ENCODE peak calls at places on chromosomes 5 and 9, in six cellular contexts. R is anterior cingulate cortex, X is EL, A is SJSA1, V is GM23248, Z is AG09309. F is an unnamed sample.

GRCh38 chr5:127400946-127401670 is 110.5 kb downstream of the MEGF10 start:
- DNase-seq in A (no peak), R (no peak), V (no peak), Z (no peak), X (no peak), F (no peak)

GRCh38 chr5:122736086-122736485 is 38.8 kb upstream of the SNX2 start:
- DNase-seq in V (no peak), X (no peak), R (no peak), Z (no peak), A (no peak), F (peak)

GRCh38 chr5:152092580-152092979 is 167.9 kb upstream of the GLRA1 start:
- DNase-seq in R (no peak), V (peak), Z (no peak), A (no peak), X (no peak), F (no peak)

GRCh38 chr5:37812365-37812764 is 27.5 kb downstream of the GDNF start:
- DNase-seq in A (no peak), Z (no peak), V (peak), X (no peak), R (no peak), F (no peak)

GRCh38 chr5:10604975-10605374 is 41.1 kb downstream of the ANKRD33B start:
- DNase-seq in V (no peak), R (no peak), X (no peak), Z (no peak), A (no peak), F (no peak)

GRCh38 chr5:137119321-137119720 is 379.8 kb downstream of the SPOCK1 start:
- DNase-seq in X (no peak), V (peak), R (no peak), A (no peak), Z (no peak), F (no peak)

GRCh38 chr5:9622891-9623547 is 7.1 kb downstream of the TAS2R1 start:
- DNase-seq in Z (peak), X (peak), V (peak), A (peak), R (no peak), F (no peak)

GRCh38 chr9:113568481-113569321 is 105.2 kb downstream of the RGS3 start:
- DNase-seq in Z (no peak), A (peak), X (no peak), R (no peak), V (no peak), F (no peak)

GRCh38 chr5:138983984-138984383 is 108.8 kb upstream of the LRRTM2 start:
- DNase-seq in Z (no peak), A (no peak), R (no peak), V (no peak), X (no peak), F (no peak)

GRCh38 chr9:133553978-133554713 is 19.6 kb downstream of the ADAMTSL2 start:
- DNase-seq in V (no peak), R (no peak), X (no peak), Z (no peak), A (no peak), F (no peak)

GRCh38 chr5:181043285-181044092 is 3.4 kb downstream of the BTNL9 start:
- DNase-seq in R (no peak), Z (no peak), A (no peak), X (no peak), V (no peak), F (no peak)

GRCh38 chr9:89815903-89816573 is 211.2 kb downstream of the GADD45G start:
- DNase-seq in A (no peak), R (no peak), V (no peak), X (no peak), Z (no peak), F (peak)

GRCh38 chr9:36470891-36471290 is 70.8 kb upstream of the RNF38 start:
- DNase-seq in X (peak), V (peak), R (no peak), Z (no peak), A (peak), F (peak)

GRCh38 chr5:118818604-118819003 is 169.7 kb downstream of the DTWD2 start:
- DNase-seq in A (no peak), Z (no peak), V (no peak), X (no peak), R (no peak), F (no peak)

GRCh38 chr9:132750668-132751067 is 80.4 kb downstream of the GTF3C4 start:
- DNase-seq in Z (no peak), V (no peak), R (no peak), X (no peak), A (no peak), F (no peak)

GRCh38 chr9:136437839-136438547 is 1.7 kb downstream of the INPP5E start:
- DNase-seq in V (peak), X (peak), R (no peak), A (no peak), Z (no peak), F (no peak)

GRCh38 chr9:33475357-33475756 is 1.6 kb upstream of the NOL6 start:
- DNase-seq in R (no peak), X (no peak), Z (no peak), A (no peak), V (no peak), F (no peak)

GRCh38 chr5:98050583-98050982 is 722.9 kb upstream of the RGMB start:
- DNase-seq in Z (no peak), V (peak), A (no peak), R (no peak), X (peak), F (no peak)

GRCh38 chr5:129246088-129246487 is 151.5 kb downstream of the ISOC1 start:
- DNase-seq in X (no peak), R (no peak), V (no peak), Z (no peak), A (no peak), F (no peak)

GRCh38 chr5:146048994-146049703 is 56.2 kb downstream of the PLAC8L1 start:
- DNase-seq in V (peak), A (peak), R (peak), X (peak), Z (peak), F (no peak)

GRCh38 chr9:112273826-112274225 is 59.6 kb downstream of the PTBP3 start:
- DNase-seq in R (no peak), X (no peak), Z (no peak), A (no peak), V (no peak), F (no peak)

GRCh38 chr5:152072076-152072475 is 147.4 kb upstream of the GLRA1 start:
- DNase-seq in A (no peak), R (peak), Z (no peak), V (no peak), X (no peak), F (no peak)

GRCh38 chr9:21336467-21336866 is 1.3 kb upstream of the KLHL9 start:
- DNase-seq in V (no peak), A (no peak), X (no peak), Z (no peak), R (no peak), F (no peak)

GRCh38 chr9:127124792-127125191 is 2.4 kb upstream of the ANGPTL2 start:
- DNase-seq in Z (no peak), V (no peak), A (no peak), X (no peak), R (no peak), F (no peak)

GRCh38 chr5:114317751-114318150 is 44.1 kb upstream of the KCNN2 start:
- DNase-seq in A (no peak), Z (no peak), V (no peak), X (no peak), R (no peak), F (no peak)

GRCh38 chr5:132095077-132095744 is 21.6 kb downstream of the CSF2 start:
- DNase-seq in Z (no peak), V (no peak), X (peak), A (no peak), R (no peak), F (no peak)

GRCh38 chr9:4238522-4238921 is 61.3 kb downstream of the GLIS3 start:
- DNase-seq in R (no peak), X (peak), V (peak), Z (no peak), A (peak), F (no peak)